ENCODE peak calls at places on chromosome 21, in eight cellular contexts. One of them, this sample, is unnamed.

GRCh38 chr21:44259082-44259705 is 2.5 kb downstream of the DNMT3L start:
- DNase-seq in dorsolateral prefrontal cortex: no peak
- DNase-seq in epithelial cell of esophagus: no peak
- DNase-seq in left lung: peak; percentile 58
- DNase-seq in K562: no peak
- DNase-seq in cardiac muscle cell: peak; percentile 51
- DNase-seq in A549: no peak
- DNase-seq in body of pancreas: no peak
- DNase-seq in this sample: no peak

GRCh38 chr21:36881223-36881622 is 85.2 kb downstream of the HLCS start:
- DNase-seq in K562: no peak
- DNase-seq in body of pancreas: no peak
- DNase-seq in dorsolateral prefrontal cortex: peak; percentile 30
- DNase-seq in left lung: no peak
- DNase-seq in epithelial cell of esophagus: no peak
- DNase-seq in A549: no peak
- DNase-seq in cardiac muscle cell: peak; percentile 31
- DNase-seq in this sample: no peak

GRCh38 chr21:34881894-34882371 is 167.2 kb downstream of the RUNX1 start:
- DNase-seq in cardiac muscle cell: peak; percentile 76
- DNase-seq in left lung: no peak
- DNase-seq in K562: no peak
- DNase-seq in body of pancreas: no peak
- DNase-seq in epithelial cell of esophagus: peak; percentile 85
- DNase-seq in dorsolateral prefrontal cortex: no peak
- DNase-seq in A549: peak; percentile 57
- DNase-seq in this sample: peak; percentile 45

GRCh38 chr21:25717491-25718139 is 17.1 kb downstream of the ATP5PF start:
- DNase-seq in A549: peak; percentile 1
- DNase-seq in body of pancreas: no peak
- DNase-seq in left lung: no peak
- DNase-seq in cardiac muscle cell: peak; percentile 61
- DNase-seq in epithelial cell of esophagus: peak; percentile 51
- DNase-seq in dorsolateral prefrontal cortex: no peak
- DNase-seq in K562: peak; percentile 46
- DNase-seq in this sample: no peak

GRCh38 chr21:35226302-35226701 is 177.2 kb upstream of the RUNX1 start:
- DNase-seq in dorsolateral prefrontal cortex: no peak
- DNase-seq in K562: no peak
- DNase-seq in epithelial cell of esophagus: no peak
- DNase-seq in body of pancreas: no peak
- DNase-seq in left lung: no peak
- DNase-seq in A549: no peak
- DNase-seq in cardiac muscle cell: no peak
- DNase-seq in this sample: no peak

GRCh38 chr21:36239585-36239984 is 80.4 kb upstream of the MORC3 start:
- DNase-seq in dorsolateral prefrontal cortex: no peak
- DNase-seq in A549: no peak
- DNase-seq in left lung: no peak
- DNase-seq in K562: no peak
- DNase-seq in cardiac muscle cell: no peak
- DNase-seq in epithelial cell of esophagus: no peak
- DNase-seq in body of pancreas: no peak
- DNase-seq in this sample: no peak

GRCh38 chr21:36806103-36806502 is 107.2 kb downstream of the SIM2 start:
- DNase-seq in left lung: no peak
- DNase-seq in cardiac muscle cell: no peak
- DNase-seq in epithelial cell of esophagus: no peak
- DNase-seq in K562: no peak
- DNase-seq in A549: no peak
- DNase-seq in body of pancreas: no peak
- DNase-seq in dorsolateral prefrontal cortex: no peak
- DNase-seq in this sample: no peak

GRCh38 chr21:43758132-43758619 is 17.9 kb downstream of the CSTB start:
- DNase-seq in A549: no peak
- DNase-seq in cardiac muscle cell: peak; percentile 86
- DNase-seq in body of pancreas: no peak
- DNase-seq in left lung: no peak
- DNase-seq in K562: no peak
- DNase-seq in dorsolateral prefrontal cortex: no peak
- DNase-seq in epithelial cell of esophagus: peak; percentile 51
- DNase-seq in this sample: no peak

GRCh38 chr21:35711213-35711612 is 349.1 kb downstream of the SETD4 start:
- DNase-seq in A549: no peak
- DNase-seq in K562: no peak
- DNase-seq in body of pancreas: no peak
- DNase-seq in epithelial cell of esophagus: no peak
- DNase-seq in cardiac muscle cell: no peak
- DNase-seq in dorsolateral prefrontal cortex: no peak
- DNase-seq in left lung: no peak
- DNase-seq in this sample: no peak

GRCh38 chr21:36990508-36991205 is 15.8 kb upstream of the RIPPLY3 start:
- DNase-seq in body of pancreas: no peak
- DNase-seq in epithelial cell of esophagus: no peak
- DNase-seq in K562: no peak
- DNase-seq in left lung: no peak
- DNase-seq in dorsolateral prefrontal cortex: no peak
- DNase-seq in A549: no peak
- DNase-seq in cardiac muscle cell: no peak
- DNase-seq in this sample: no peak

GRCh38 chr21:37233551-37234146 is 33.5 kb downstream of the VPS26C start:
- DNase-seq in cardiac muscle cell: no peak
- DNase-seq in epithelial cell of esophagus: no peak
- DNase-seq in K562: no peak
- DNase-seq in left lung: no peak
- DNase-seq in body of pancreas: peak; percentile 71
- DNase-seq in A549: no peak
- DNase-seq in dorsolateral prefrontal cortex: no peak
- DNase-seq in this sample: no peak

GRCh38 chr21:33157303-33157702 is 72.4 kb upstream of the IFNAR2 start:
- DNase-seq in left lung: no peak
- DNase-seq in dorsolateral prefrontal cortex: no peak
- DNase-seq in cardiac muscle cell: peak; percentile 21
- DNase-seq in A549: no peak
- DNase-seq in K562: no peak
- DNase-seq in epithelial cell of esophagus: peak; percentile 8
- DNase-seq in body of pancreas: no peak
- DNase-seq in this sample: no peak

GRCh38 chr21:42199488-42200463 is 19.2 kb upstream of the ABCG1 start:
- DNase-seq in A549: peak; percentile 39
- DNase-seq in epithelial cell of esophagus: peak; percentile 88
- DNase-seq in body of pancreas: no peak
- DNase-seq in dorsolateral prefrontal cortex: no peak
- DNase-seq in cardiac muscle cell: peak; percentile 85
- DNase-seq in left lung: no peak
- DNase-seq in K562: no peak
- DNase-seq in this sample: peak; percentile 39

DNA sequence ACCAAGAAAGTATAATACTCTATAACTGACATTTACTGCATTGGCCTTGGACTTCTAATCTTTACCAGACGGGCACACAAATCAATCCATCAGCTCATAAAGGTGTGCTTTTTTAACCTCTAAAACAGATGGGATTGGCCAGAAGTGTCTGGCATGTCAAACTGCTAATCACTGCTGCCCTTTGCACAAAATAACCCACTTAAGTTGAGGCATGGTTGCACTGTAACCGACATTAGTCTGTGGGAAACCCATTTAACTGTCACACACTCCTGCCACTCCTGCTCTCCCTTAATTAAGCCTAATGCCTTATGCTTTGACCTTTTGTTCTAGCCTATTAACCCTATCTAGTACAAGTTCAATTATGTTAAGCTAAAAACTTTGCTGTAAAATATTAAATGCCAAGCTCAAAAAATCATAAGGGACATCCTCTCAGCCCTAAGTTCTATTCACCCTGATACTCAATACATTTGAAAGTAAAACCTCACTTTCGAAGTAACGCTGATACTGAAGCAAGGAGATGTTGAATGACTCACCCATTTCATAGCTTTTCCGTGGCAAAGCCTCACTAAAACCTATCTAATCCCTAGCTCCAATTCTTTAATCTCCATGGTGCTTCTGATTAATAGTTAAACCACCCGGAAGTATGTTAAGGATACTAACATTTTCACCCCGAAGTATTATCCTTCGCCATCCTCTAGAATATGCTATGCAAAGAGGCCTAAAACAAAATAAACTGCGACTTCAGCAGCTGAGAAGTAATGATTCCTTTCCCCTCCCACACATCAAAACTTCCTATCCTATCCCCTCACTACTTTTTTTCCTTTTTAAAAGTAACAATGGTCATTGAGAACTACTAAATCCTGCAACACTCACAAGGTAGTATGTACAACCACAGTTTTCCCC is 12.9 kb downstream of the NRIP1 start:
- DNase-seq in left lung: no peak
- DNase-seq in dorsolateral prefrontal cortex: no peak
- DNase-seq in cardiac muscle cell: peak; percentile 53
- DNase-seq in A549: peak; percentile 26
- DNase-seq in body of pancreas: no peak
- DNase-seq in epithelial cell of esophagus: no peak
- DNase-seq in K562: no peak
- DNase-seq in this sample: no peak
- H3K4me3 ChIP-seq in left lung: no peak overlapping the region
- H3K4me3 ChIP-seq in dorsolateral prefrontal cortex: no peak overlapping the region
- H3K4me3 ChIP-seq in cardiac muscle cell: no peak overlapping the region
- H3K4me3 ChIP-seq in A549: peak overlapping the region; percentile 34
- H3K4me3 ChIP-seq in body of pancreas: no peak overlapping the region
- H3K4me3 ChIP-seq in epithelial cell of esophagus: no peak overlapping the region
- H3K4me3 ChIP-seq in K562: peak overlapping the region; percentile 3
- H3K4me3 ChIP-seq in this sample: peak overlapping the region; percentile 38

GRCh38 chr21:45548711-45549491 is 6.7 kb upstream of the SLC19A1 start:
- DNase-seq in left lung: no peak
- DNase-seq in cardiac muscle cell: no peak
- DNase-seq in body of pancreas: no peak
- DNase-seq in A549: no peak
- DNase-seq in dorsolateral prefrontal cortex: no peak
- DNase-seq in K562: no peak
- DNase-seq in epithelial cell of esophagus: no peak
- DNase-seq in this sample: no peak

GRCh38 chr21:45551316-45551715 is 9.1 kb upstream of the SLC19A1 start:
- DNase-seq in epithelial cell of esophagus: peak; percentile 83
- DNase-seq in body of pancreas: no peak
- DNase-seq in left lung: no peak
- DNase-seq in dorsolateral prefrontal cortex: no peak
- DNase-seq in K562: no peak
- DNase-seq in A549: peak; percentile 79
- DNase-seq in cardiac muscle cell: peak; percentile 60
- DNase-seq in this sample: peak; percentile 78

GRCh38 chr21:45550552-45551210 is 8.4 kb upstream of the SLC19A1 start:
- DNase-seq in epithelial cell of esophagus: no peak
- DNase-seq in A549: no peak
- DNase-seq in cardiac muscle cell: peak; percentile 24
- DNase-seq in left lung: peak; percentile 86
- DNase-seq in body of pancreas: no peak
- DNase-seq in dorsolateral prefrontal cortex: no peak
- DNase-seq in K562: no peak
- DNase-seq in this sample: no peak

GRCh38 chr21:45551816-45552695 is 9.8 kb upstream of the SLC19A1 start:
- DNase-seq in body of pancreas: no peak
- DNase-seq in dorsolateral prefrontal cortex: no peak
- DNase-seq in A549: no peak
- DNase-seq in cardiac muscle cell: no peak
- DNase-seq in left lung: no peak
- DNase-seq in K562: no peak
- DNase-seq in epithelial cell of esophagus: no peak
- DNase-seq in this sample: no peak

GRCh38 chr21:45549670-45550463 is 7.6 kb upstream of the SLC19A1 start:
- DNase-seq in cardiac muscle cell: no peak
- DNase-seq in epithelial cell of esophagus: no peak
- DNase-seq in K562: no peak
- DNase-seq in left lung: peak; percentile 85
- DNase-seq in A549: no peak
- DNase-seq in dorsolateral prefrontal cortex: no peak
- DNase-seq in body of pancreas: no peak
- DNase-seq in this sample: no peak
- TF ChIP-seq CTCF in cardiac muscle cell: no peak
- TF ChIP-seq CTCF in epithelial cell of esophagus: no peak
- TF ChIP-seq CTCF in K562: peak; percentile 15
- TF ChIP-seq CTCF in left lung: no peak
- TF ChIP-seq CTCF in A549: no peak
- TF ChIP-seq CTCF in dorsolateral prefrontal cortex: no peak
- TF ChIP-seq CTCF in body of pancreas: no peak
- TF ChIP-seq CTCF in this sample: no peak

DNA sequence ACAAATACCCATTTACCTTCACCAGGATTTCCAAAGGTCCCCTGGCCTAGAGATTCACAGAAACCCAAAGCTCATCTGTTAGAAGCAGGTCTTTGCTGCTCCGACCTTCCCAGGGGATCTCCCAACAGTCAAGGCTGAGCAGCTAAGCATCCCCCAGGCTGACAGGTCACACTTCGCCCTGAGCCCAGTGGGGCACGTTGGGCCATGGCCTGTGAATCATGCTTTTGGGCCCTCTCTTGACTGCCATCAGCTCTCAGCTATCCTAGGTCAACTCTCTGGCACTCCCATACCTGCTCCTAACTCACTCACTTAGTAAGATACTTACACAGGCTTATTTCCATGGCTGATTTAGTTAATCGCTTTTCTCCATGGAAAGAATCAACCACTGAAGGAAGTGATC is 157.7 kb downstream of the DSCAM start:
- DNase-seq in cardiac muscle cell: no peak
- DNase-seq in body of pancreas: no peak
- DNase-seq in dorsolateral prefrontal cortex: no peak
- DNase-seq in K562: no peak
- DNase-seq in A549: no peak
- DNase-seq in epithelial cell of esophagus: no peak
- DNase-seq in left lung: no peak
- DNase-seq in this sample: peak; percentile 10
- H3K4me3 ChIP-seq in cardiac muscle cell: no peak overlapping the region
- H3K4me3 ChIP-seq in body of pancreas: no peak overlapping the region
- H3K4me3 ChIP-seq in dorsolateral prefrontal cortex: no peak overlapping the region
- H3K4me3 ChIP-seq in K562: no peak overlapping the region
- H3K4me3 ChIP-seq in A549: no peak overlapping the region
- H3K4me3 ChIP-seq in epithelial cell of esophagus: no peak overlapping the region
- H3K4me3 ChIP-seq in left lung: no peak overlapping the region
- H3K4me3 ChIP-seq in this sample: no peak overlapping the region

GRCh38 chr21:26840206-26840605 is 5.0 kb downstream of the ADAMTS1 start:
- DNase-seq in body of pancreas: no peak
- DNase-seq in cardiac muscle cell: peak; percentile 14
- DNase-seq in K562: no peak
- DNase-seq in epithelial cell of esophagus: no peak
- DNase-seq in left lung: peak; percentile 51
- DNase-seq in A549: no peak
- DNase-seq in dorsolateral prefrontal cortex: no peak
- DNase-seq in this sample: no peak

GRCh38 chr21:26843912-26844257 is 1.3 kb downstream of the ADAMTS1 start:
- DNase-seq in A549: peak; percentile 33
- DNase-seq in left lung: no peak
- DNase-seq in dorsolateral prefrontal cortex: no peak
- DNase-seq in body of pancreas: no peak
- DNase-seq in cardiac muscle cell: peak; percentile 66
- DNase-seq in epithelial cell of esophagus: peak; percentile 54
- DNase-seq in K562: no peak
- DNase-seq in this sample: no peak

GRCh38 chr21:26842976-26843911 is 2.0 kb downstream of the ADAMTS1 start:
- DNase-seq in dorsolateral prefrontal cortex: peak; percentile 89
- DNase-seq in epithelial cell of esophagus: peak; percentile 96
- DNase-seq in body of pancreas: peak; percentile 97
- DNase-seq in K562: no peak
- DNase-seq in left lung: peak; percentile 85
- DNase-seq in cardiac muscle cell: peak; percentile 96
- DNase-seq in A549: peak; percentile 67
- DNase-seq in this sample: peak; percentile 56

GRCh38 chr21:26842300-26842699 is 2.9 kb downstream of the ADAMTS1 start:
- DNase-seq in body of pancreas: no peak
- DNase-seq in K562: no peak
- DNase-seq in A549: no peak
- DNase-seq in epithelial cell of esophagus: no peak
- DNase-seq in cardiac muscle cell: peak; percentile 64
- DNase-seq in left lung: no peak
- DNase-seq in dorsolateral prefrontal cortex: no peak
- DNase-seq in this sample: no peak

GRCh38 chr21:26840912-26841311 is 4.3 kb downstream of the ADAMTS1 start:
- DNase-seq in A549: peak; percentile 13
- DNase-seq in epithelial cell of esophagus: peak; percentile 95
- DNase-seq in left lung: peak; percentile 13
- DNase-seq in dorsolateral prefrontal cortex: peak; percentile 50
- DNase-seq in cardiac muscle cell: peak; percentile 87
- DNase-seq in K562: no peak
- DNase-seq in body of pancreas: peak; percentile 55
- DNase-seq in this sample: peak; percentile 86
- TF ChIP-seq CTCF in A549: no peak
- TF ChIP-seq CTCF in epithelial cell of esophagus: peak; percentile 30
- TF ChIP-seq CTCF in left lung: no peak
- TF ChIP-seq CTCF in dorsolateral prefrontal cortex: no peak
- TF ChIP-seq CTCF in cardiac muscle cell: no peak
- TF ChIP-seq CTCF in K562: no peak
- TF ChIP-seq CTCF in body of pancreas: no peak
- TF ChIP-seq CTCF in this sample: peak; percentile 32

This sample was measured in epithelial cell of proximal tubule.